ENCODE peak calls at places on chromosomes 6 and 20, in six cellular contexts. M is right lobe of liver; H is HCT116; N is SK-N-SH treated with all-trans-retinoic acid at 6 μM for 48 hours; U is mucosa of descending colon; V is activated CD4-positive, alpha-beta T cell treated with anti-CD3 and anti-CD28 coated beads for 36 hours. R is an unnamed sample.

GRCh38 chr6:93968126-93968525 is 548.8 kb upstream of the EPHA7 start:
- ATAC-seq in U (peak; percentile 94), N (no peak), H (no peak), M (no peak), V (no peak), R (no peak)

GRCh38 chr6:52893803-52894202 is 15.7 kb downstream of the GSTA3 start:
- ATAC-seq in V (peak; percentile 49), N (no peak), H (no peak), U (no peak), M (no peak), R (no peak)

GRCh38 chr6:89483111-89483720 is 50.3 kb downstream of the ANKRD6 start:
- ATAC-seq in M (no peak), V (no peak), H (no peak), N (no peak), U (no peak), R (no peak)

GRCh38 chr6:28424163-28424562 is 19.1 kb downstream of the ZSCAN23 start:
- ATAC-seq in V (no peak), H (no peak), N (no peak), M (no peak), U (no peak), R (no peak)

GRCh38 chr6:151160869-151161268 is 78.9 kb upstream of the AKAP12 start:
- ATAC-seq in V (no peak), H (peak; percentile 57), N (no peak), U (peak; percentile 55), M (peak; percentile 28), R (peak; percentile 50)

GRCh38 chr6:40755749-40756452 is 168.7 kb upstream of the LRFN2 start:
- ATAC-seq in N (no peak), U (no peak), H (no peak), V (peak; percentile 58), M (no peak), R (peak; percentile 83)

GRCh38 chr6:44202972-44203750 is 13.6 kb upstream of the MYMX start:
- ATAC-seq in V (no peak), H (no peak), M (no peak), N (no peak), U (peak; percentile 40), R (no peak)

GRCh38 chr6:75830959-75831885 is 82.2 kb downstream of the MYO6 start:
- ATAC-seq in M (no peak), H (no peak), N (no peak), V (peak; percentile 93), U (no peak), R (peak; percentile 83)

GRCh38 chr20:10466855-10467254 is 31.8 kb downstream of the SLX4IP start:
- ATAC-seq in N (no peak), U (no peak), H (no peak), M (no peak), V (no peak), R (no peak)

GRCh38 chr6:22756365-22756764 is 187.0 kb downstream of the HDGFL1 start:
- ATAC-seq in N (no peak), M (no peak), H (no peak), V (no peak), U (no peak), R (no peak)

GRCh38 chr6:167543602-167544506 is 219.0 kb downstream of the TTLL2 start:
- ATAC-seq in U (peak; percentile 33), H (no peak), M (peak; percentile 37), V (no peak), N (no peak), R (no peak)

GRCh38 chr6:75621846-75622245 is 20.2 kb downstream of the SENP6 start:
- ATAC-seq in M (no peak), U (no peak), V (no peak), N (no peak), H (no peak), R (no peak)

GRCh38 chr6:26045939-26046368 is 41.3 kb upstream of the HFE start:
- ATAC-seq in M (no peak), U (no peak), V (no peak), N (no peak), H (no peak), R (no peak)

GRCh38 chr6:106913676-106914280 is 60.8 kb downstream of the CD24 start:
- ATAC-seq in N (no peak), H (no peak), V (peak; percentile 58), M (no peak), U (peak; percentile 22), R (peak; percentile 91)

GRCh38 chr6:136751478-136751956 is 40.8 kb downstream of the MAP3K5 start:
- ATAC-seq in M (no peak), N (no peak), U (peak; percentile 70), V (peak; percentile 72), H (no peak), R (no peak)

GRCh38 chr6:56663344-56663743 is 20.7 kb upstream of the DST start:
- ATAC-seq in N (no peak), H (peak; percentile 79), U (peak; percentile 98), V (no peak), M (no peak), R (peak; percentile 78)

GRCh38 chr6:130178692-130179091 is 44.1 kb downstream of the SAMD3 start:
- ATAC-seq in H (peak; percentile 100), M (no peak), U (peak; percentile 74), V (peak; percentile 42), N (peak; percentile 99), R (peak; percentile 75)

GRCh38 chr6:10567256-10568041 is 46.3 kb downstream of the GCNT2 start:
- ATAC-seq in M (no peak), U (no peak), H (peak; percentile 17), V (no peak), N (no peak), R (no peak)

GRCh38 chr6:15400572-15401004 is 154.7 kb downstream of the JARID2 start:
- ATAC-seq in V (peak; percentile 59), H (no peak), N (peak; percentile 35), M (peak; percentile 63), U (peak; percentile 76), R (no peak)

GRCh38 chr6:129498556-129498940 is 211.4 kb downstream of the ARHGAP18 start:
- ATAC-seq in M (no peak), U (no peak), H (peak; percentile 2), V (no peak), N (peak; percentile 29), R (no peak)

GRCh38 chr6:154249499-154250298 is 106.9 kb downstream of the IPCEF1 start:
- ATAC-seq in M (peak; percentile 31), N (no peak), U (peak; percentile 62), V (peak; percentile 55), H (no peak), R (no peak)

GRCh38 chr20:38060536-38060935 is 27.0 kb downstream of the RPRD1B start:
- ATAC-seq in M (no peak), U (no peak), H (no peak), N (no peak), V (no peak), R (no peak)

GRCh38 chr6:45703041-45703739 is 312.5 kb downstream of the CLIC5 start:
- ATAC-seq in N (peak; percentile 70), U (no peak), H (no peak), V (peak; percentile 63), M (no peak), R (no peak)

GRCh38 chr20:19683168-19683567 is 74.9 kb upstream of the RIN2 start:
- ATAC-seq in H (no peak), V (no peak), M (no peak), N (no peak), U (no peak), R (no peak)

GRCh38 chr20:56151834-56152233 is 96.7 kb upstream of the MC3R start:
- ATAC-seq in H (no peak), V (no peak), U (peak; percentile 82), M (no peak), N (no peak), R (no peak)

GRCh38 chr6:169253745-169254238 is at the start of gene THBS2:
- ATAC-seq in M (peak; percentile 30), V (no peak), U (peak; percentile 46), N (peak; percentile 89), H (no peak), R (peak; percentile 52)

GRCh38 chr6:136161950-136162349 is 88.2 kb downstream of the MTFR2 start:
- ATAC-seq in U (no peak), H (no peak), N (peak; percentile 19), V (no peak), M (no peak), R (no peak)

GRCh38 chr6:169190144-169190584 is 63.5 kb downstream of the THBS2 start:
- ATAC-seq in H (no peak), N (no peak), V (no peak), U (peak; percentile 58), M (peak; percentile 57), R (no peak)

GRCh38 chr6:148608211-148608951 is 138.4 kb upstream of the UST start:
- ATAC-seq in M (no peak), H (peak; percentile 80), V (no peak), N (peak; percentile 69), U (no peak), R (no peak)

GRCh38 chr20:4549711-4550259 is 171.9 kb upstream of the PRND start:
- ATAC-seq in M (no peak), N (peak; percentile 30), V (no peak), U (no peak), H (no peak), R (no peak)

GRCh38 chr6:22251331-22251730 is 45.5 kb downstream of the PRL start:
- ATAC-seq in V (no peak), U (no peak), H (no peak), N (peak; percentile 51), M (no peak), R (no peak)

GRCh38 chr6:32047084-32047478 is 8.9 kb downstream of the CYP21A2 start:
- ATAC-seq in M (no peak), N (no peak), V (no peak), U (peak; percentile 26), H (peak; percentile 10), R (peak; percentile 37)

GRCh38 chr6:2471474-2471873 is 226.1 kb upstream of the GMDS start:
- ATAC-seq in H (no peak), U (peak; percentile 54), N (no peak), V (no peak), M (no peak), R (peak; percentile 65)

GRCh38 chr6:108689279-108690161 is 128.8 kb downstream of the FOXO3 start:
- ATAC-seq in M (peak; percentile 89), N (no peak), V (no peak), H (peak; percentile 87), U (peak; percentile 45), R (peak; percentile 96)

GRCh38 chr20:31819083-31819784 is at the start of gene MYLK2:
- ATAC-seq in U (no peak), H (no peak), M (no peak), N (no peak), V (no peak), R (no peak)

GRCh38 chr6:167093922-167094432 is 28.9 kb upstream of the CCR6 start:
- ATAC-seq in V (peak; percentile 73), H (no peak), N (no peak), U (peak; percentile 74), M (no peak), R (peak; percentile 57)

R was measured in esophagus mucosa.